ENCODE peak calls at places on chromosomes 16 and 17, in nine cellular contexts. Z, N, S, X, D, Y, W, A and I are unnamed samples.

GRCh38 chr17:72974605-72975232 is 117.8 kb downstream of the SLC39A11 start:
- DNase-seq in N (no peak), W (no peak), X (no peak), A (no peak), Z (no peak), D (no peak), S (no peak), Y (peak; percentile 83), I (no peak)

GRCh38 chr17:62807812-62808575 is at the start of gene MARCHF10:
- DNase-seq in Y (no peak), Z (peak; percentile 42), S (no peak), W (no peak), X (peak; percentile 90), A (peak; percentile 80), N (no peak), D (no peak), I (no peak)

GRCh38 chr16:75043175-75043937 is 44.5 kb downstream of the ZNRF1 start:
- DNase-seq in N (no peak), D (no peak), W (no peak), A (no peak), Z (no peak), Y (no peak), S (no peak), X (no peak), I (no peak)

GRCh38 chr17:53039981-53040380 is 782.7 kb upstream of the KIF2B start:
- DNase-seq in Y (no peak), Z (no peak), X (no peak), A (no peak), N (no peak), D (no peak), W (no peak), S (no peak), I (no peak)

GRCh38 chr17:49913226-49914095 is 55.5 kb upstream of the DLX4 start:
- DNase-seq in Y (peak; percentile 55), S (no peak), A (no peak), X (no peak), D (no peak), Z (no peak), N (no peak), W (no peak), I (no peak)

GRCh38 chr17:49748791-49749190 is 15.1 kb downstream of the FAM117A start:
- DNase-seq in N (no peak), W (no peak), S (no peak), Z (no peak), D (no peak), X (no peak), A (no peak), Y (no peak), I (no peak)

GRCh38 chr17:81867123-81867951 is 3.8 kb downstream of the ARHGDIA start:
- DNase-seq in Z (peak; percentile 79), X (peak; percentile 86), N (no peak), Y (peak; percentile 52), S (peak; percentile 36), A (peak; percentile 84), W (no peak), D (no peak), I (peak; percentile 84)

GRCh38 chr16:65032397-65032796 is 89.5 kb downstream of the CDH11 start:
- DNase-seq in X (no peak), Y (peak; percentile 62), W (no peak), N (no peak), S (no peak), Z (no peak), A (no peak), D (no peak), I (no peak)

GRCh38 chr17:12104831-12105230 is 84.2 kb downstream of the MAP2K4 start:
- DNase-seq in W (no peak), Y (peak; percentile 49), D (no peak), Z (no peak), A (no peak), S (no peak), X (no peak), N (no peak), I (no peak)

GRCh38 chr16:83272843-83273242 is 534.9 kb upstream of the HSBP1 start:
- DNase-seq in D (no peak), Z (no peak), Y (no peak), S (no peak), W (no peak), X (no peak), N (no peak), A (no peak), I (no peak)

GRCh38 chr17:15194859-15195277 is 70.3 kb downstream of the PMP22 start:
- DNase-seq in N (no peak), D (no peak), A (no peak), X (no peak), S (no peak), W (no peak), Y (peak; percentile 2), Z (no peak), I (no peak)

GRCh38 chr17:81508639-81509047 is 4.0 kb downstream of the ACTG1 start:
- DNase-seq in Z (peak; percentile 74), W (no peak), X (no peak), N (no peak), D (no peak), S (peak; percentile 66), A (peak; percentile 68), Y (peak; percentile 52), I (peak; percentile 51)

GRCh38 chr16:28326881-28327610 is 34.7 kb downstream of the SBK1 start:
- DNase-seq in D (peak; percentile 37), A (peak; percentile 77), S (peak; percentile 74), Z (peak; percentile 69), X (no peak), W (no peak), N (no peak), Y (peak; percentile 34), I (no peak)

GRCh38 chr17:83181991-83182619 is 102.7 kb downstream of the METRNL start:
- DNase-seq in S (no peak), D (no peak), N (peak; percentile 49), X (no peak), W (no peak), Z (no peak), A (no peak), Y (no peak), I (peak; percentile 37)

GRCh38 chr17:62856594-62856993 is 48.5 kb upstream of the MARCHF10 start:
- DNase-seq in W (no peak), Z (no peak), D (no peak), S (no peak), N (no peak), A (no peak), Y (no peak), X (no peak), I (no peak)

GRCh38 chr16:74279805-74280204 is 16.8 kb upstream of the PSMD7 start:
- DNase-seq in Y (no peak), S (no peak), X (no peak), D (no peak), Z (no peak), W (no peak), N (no peak), A (no peak), I (no peak)

GRCh38 chr16:85448557-85449194 is 164.4 kb upstream of the GSE1 start:
- DNase-seq in A (no peak), X (no peak), S (no peak), Z (no peak), Y (no peak), N (no peak), W (no peak), D (no peak), I (no peak)

GRCh38 chr16:67154578-67155304 is 3.9 kb upstream of the B3GNT9 start:
- DNase-seq in S (peak; percentile 26), W (no peak), Y (no peak), D (no peak), A (peak; percentile 54), X (peak; percentile 79), N (peak; percentile 69), Z (no peak), I (peak; percentile 64)

GRCh38 chr16:29290631-29291247 is 115.8 kb downstream of the NPIPB11 start:
- DNase-seq in X (peak; percentile 89), S (peak; percentile 84), D (peak; percentile 94), N (peak; percentile 98), Z (peak; percentile 91), A (peak; percentile 91), W (peak; percentile 40), Y (peak; percentile 92), I (peak; percentile 99)

GRCh38 chr17:8654822-8655221 is 24.3 kb upstream of the MYH10 start:
- DNase-seq in X (no peak), A (no peak), Y (no peak), W (no peak), D (no peak), N (no peak), S (no peak), Z (no peak), I (no peak)

DNA sequence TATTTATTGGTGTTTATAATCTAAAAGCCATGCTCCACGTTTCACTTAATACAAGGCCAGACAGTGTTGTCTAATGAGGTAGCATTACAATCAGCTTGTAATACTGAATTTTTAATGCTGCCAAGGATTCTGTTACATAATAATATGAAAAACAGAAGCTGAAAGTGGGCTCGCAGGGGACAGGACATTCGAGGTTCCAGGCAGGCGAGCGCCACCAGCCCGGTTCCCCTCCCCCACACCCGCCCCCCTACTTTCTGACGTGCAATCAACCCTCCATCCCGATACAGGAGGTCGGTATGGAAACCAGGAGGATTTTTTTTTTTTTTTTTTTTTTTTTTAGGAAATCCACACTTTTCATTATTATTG is 6.2 kb upstream of the ZFHX3 start:
- DNase-seq in N (no peak), A (no peak), Y (no peak), W (no peak), X (peak; percentile 48), S (no peak), D (no peak), Z (no peak), I (no peak)
- H3K4me1 ChIP-seq in N (peaks cover 44% of the 10 kb centered on the region), A (peaks cover 11% of the 10 kb centered on the region), Y (peaks cover 34% of the 10 kb centered on the region), W (peaks cover 37% of the 10 kb centered on the region), X (peaks cover 62% of the 10 kb centered on the region), S (peaks cover 59% of the 10 kb centered on the region), D (peaks cover 76% of the 10 kb centered on the region), Z (peaks cover 10% of the 10 kb centered on the region), I (peaks cover 61% of the 10 kb centered on the region)

GRCh38 chr17:38602862-38603785 is 2.6 kb downstream of the SRCIN1 start:
- DNase-seq in X (no peak), A (no peak), S (no peak), N (no peak), Y (no peak), D (no peak), Z (peak; percentile 64), W (no peak), I (no peak)
- H3K27me3 ChIP-seq in X (peaks cover 2% of the 10 kb centered on the region), A (peaks cover 24% of the 10 kb centered on the region), S (peaks cover 48% of the 10 kb centered on the region), N (peaks cover 42% of the 10 kb centered on the region), Y (peaks cover 93% of the 10 kb centered on the region), D (peaks cover 88% of the 10 kb centered on the region), Z (peaks cover 3% of the 10 kb centered on the region), W (peaks cover 93% of the 10 kb centered on the region), I (peaks cover 17% of the 10 kb centered on the region)

GRCh38 chr17:45131616-45132301 is 556 bp downstream of the PLCD3 start:
- DNase-seq in D (peak; percentile 53), A (peak; percentile 85), Y (no peak), N (no peak), Z (peak; percentile 68), S (peak; percentile 73), W (no peak), X (peak; percentile 90), I (no peak)
- H3K27ac ChIP-seq in D (peak overlapping the region; percentile 99), A (no peak overlapping the region), Y (peak overlapping the region; percentile 70), N (peak overlapping the region; percentile 92), Z (no peak overlapping the region), S (peak overlapping the region; percentile 91), W (peak overlapping the region; percentile 92), X (peak overlapping the region; percentile 97), I (peak overlapping the region; percentile 95)

GRCh38 chr17:74748279-74748528 is 224 bp upstream of the NHERF1 start:
- DNase-seq in X (no peak), Z (no peak), S (no peak), A (peak; percentile 98), D (no peak), W (no peak), N (no peak), Y (no peak), I (no peak)
- H3K4me1 ChIP-seq in X (peaks cover 72% of the 10 kb centered on the region), Z (peaks cover 36% of the 10 kb centered on the region), S (peaks cover 39% of the 10 kb centered on the region), A (peaks cover 11% of the 10 kb centered on the region), D (peaks cover 84% of the 10 kb centered on the region), W (peaks cover 48% of the 10 kb centered on the region), N (peaks cover 69% of the 10 kb centered on the region), Y (peaks cover 8% of the 10 kb centered on the region), I (peaks cover 2% of the 10 kb centered on the region)